ENCODE peak calls at places on chromosomes 1 and 21, in six cellular contexts. P is heart right ventricle, V is psoas muscle, L is ovary, J is kidney epithelial cell, O is astrocyte. T is an unnamed sample.

GRCh38 chr1:20731057-20731991 is 1.2 kb downstream of the SH2D5 start:
- DNase-seq in P (no peak), L (no peak), J (no peak), O (no peak), V (no peak), T (no peak)

GRCh38 chr1:64756770-64757169 is 11.9 kb downstream of the RAVER2 start:
- DNase-seq in J (no peak), L (no peak), P (no peak), V (no peak), O (no peak), T (no peak)

GRCh38 chr1:91685994-91686393 is 185.3 kb downstream of the CDC7 start:
- DNase-seq in V (no peak), L (no peak), P (no peak), O (no peak), J (no peak), T (no peak)

GRCh38 chr1:198007011-198007410 is 89.8 kb downstream of the LHX9 start:
- DNase-seq in L (no peak), J (no peak), P (no peak), O (no peak), V (no peak), T (no peak)

GRCh38 chr1:17045140-17045539 is 8.7 kb downstream of the SDHB start:
- DNase-seq in L (no peak), P (no peak), O (no peak), V (no peak), J (no peak), T (no peak)

GRCh38 chr1:204080163-204080903 is 7.4 kb downstream of the SOX13 start:
- DNase-seq in O (peak; percentile 76), L (peak; percentile 62), J (peak; percentile 87), V (peak; percentile 68), P (peak; percentile 63), T (peak; percentile 97)

GRCh38 chr21:34844033-34844923 is 175.5 kb downstream of the CLIC6 start:
- DNase-seq in O (no peak), L (no peak), J (no peak), P (peak; percentile 61), V (peak; percentile 78), T (peak; percentile 43)

GRCh38 chr1:9121891-9122409 is 7.0 kb downstream of the GPR157 start:
- DNase-seq in O (no peak), L (no peak), P (no peak), V (no peak), J (no peak), T (no peak)

GRCh38 chr1:51472349-51472748 is 46.7 kb downstream of the EPS15 start:
- DNase-seq in P (peak; percentile 22), J (no peak), L (no peak), V (no peak), O (peak; percentile 38), T (no peak)

GRCh38 chr1:41936107-41936506 is 17.4 kb upstream of the HIVEP3 start:
- DNase-seq in J (no peak), L (no peak), P (no peak), V (no peak), O (peak; percentile 67), T (no peak)

GRCh38 chr1:56190975-56191768 is 388.2 kb downstream of the PLPP3 start:
- DNase-seq in V (peak; percentile 30), L (no peak), J (no peak), P (no peak), O (peak; percentile 33), T (no peak)

GRCh38 chr1:158362501-158362900 is 8.8 kb downstream of the CD1E start:
- DNase-seq in O (no peak), L (no peak), P (no peak), V (no peak), J (no peak), T (no peak)

GRCh38 chr1:199747984-199748383 is 279.5 kb upstream of the NR5A2 start:
- DNase-seq in O (no peak), J (no peak), V (no peak), L (no peak), P (no peak), T (peak; percentile 27)

GRCh38 chr1:26055041-26055440 is 9.1 kb upstream of the SLC30A2 start:
- DNase-seq in P (no peak), L (no peak), J (no peak), V (no peak), O (no peak), T (no peak)

GRCh38 chr1:232905324-232906034 is 44.9 kb upstream of the NTPCR start:
- DNase-seq in L (no peak), V (no peak), J (no peak), O (no peak), P (peak; percentile 8), T (no peak)

GRCh38 chr1:230066466-230067404 is at the start of gene GALNT2:
- DNase-seq in L (peak; percentile 90), O (peak; percentile 63), P (peak; percentile 87), J (no peak), V (peak; percentile 91), T (peak; percentile 99)

GRCh38 chr1:150233359-150234308 is 2.3 kb downstream of the ANP32E start:
- DNase-seq in L (no peak), P (no peak), V (peak; percentile 34), J (no peak), O (no peak), T (no peak)

GRCh38 chr1:66752671-66753371 is 562 bp downstream of the DYNLT5 start:
- DNase-seq in V (no peak), O (no peak), L (no peak), J (no peak), P (no peak), T (no peak)

GRCh38 chr1:157377216-157377821 is 175.0 kb downstream of the FCRL5 start:
- DNase-seq in O (no peak), P (no peak), V (no peak), L (no peak), J (no peak), T (peak; percentile 58)

GRCh38 chr1:3422638-3423037 is 31.8 kb upstream of the ARHGEF16 start:
- DNase-seq in P (no peak), O (no peak), J (no peak), L (no peak), V (no peak), T (no peak)

GRCh38 chr1:155182052-155182550 is 8.5 kb downstream of the TRIM46 start:
- DNase-seq in J (no peak), O (no peak), L (peak; percentile 8), V (no peak), P (no peak), T (peak; percentile 27)

GRCh38 chr1:27884182-27884954 is 12.0 kb downstream of the THEMIS2 start:
- DNase-seq in O (no peak), L (no peak), P (no peak), V (no peak), J (no peak), T (no peak)

GRCh38 chr1:162774007-162774406 is 16.5 kb upstream of the HSD17B7 start:
- DNase-seq in P (no peak), V (no peak), J (no peak), L (no peak), O (no peak), T (no peak)

GRCh38 chr1:35883681-35884155 is 709 bp downstream of the AGO1 start:
- DNase-seq in O (no peak), L (peak; percentile 71), P (peak; percentile 40), V (peak; percentile 47), J (no peak), T (peak; percentile 95)

GRCh38 chr1:172398193-172398592 is 22.3 kb upstream of the C1orf105 start:
- DNase-seq in V (no peak), L (no peak), O (peak; percentile 49), P (no peak), J (no peak), T (no peak)

GRCh38 chr1:100147875-100148274 is 14.9 kb downstream of the TRMT13 start:
- DNase-seq in V (no peak), O (no peak), L (no peak), J (no peak), P (no peak), T (peak; percentile 20)

GRCh38 chr1:98077691-98078090 is 156.9 kb upstream of the DPYD start:
- DNase-seq in P (no peak), L (no peak), O (peak; percentile 9), J (no peak), V (no peak), T (no peak)

GRCh38 chr1:214135886-214136285 is 145.1 kb upstream of the SMYD2 start:
- DNase-seq in V (no peak), J (no peak), L (no peak), O (peak; percentile 60), P (no peak), T (peak; percentile 38)

GRCh38 chr1:86137458-86137857 is 19.1 kb downstream of the COL24A1 start:
- DNase-seq in J (peak; percentile 69), O (peak; percentile 98), P (no peak), V (no peak), L (no peak), T (no peak)

GRCh38 chr1:3230553-3230952 is 161.6 kb downstream of the PRDM16 start:
- DNase-seq in L (no peak), P (no peak), J (no peak), O (no peak), V (no peak), T (no peak)

GRCh38 chr1:151501474-151501873 is 9.7 kb upstream of the CGN start:
- DNase-seq in P (no peak), J (no peak), O (no peak), L (no peak), V (no peak), T (no peak)

GRCh38 chr21:24941316-24942185 is 665.7 kb downstream of the MRPL39 start:
- DNase-seq in P (no peak), V (no peak), J (no peak), O (peak; percentile 45), L (peak; percentile 24), T (peak; percentile 1)

GRCh38 chr1:205714190-205714905 is 34.0 kb upstream of the SLC45A3 start:
- DNase-seq in L (no peak), V (no peak), O (no peak), P (no peak), J (no peak), T (no peak)
- H3K36me3 ChIP-seq in L (no peaks in the 10 kb centered on the region), V (peaks cover 51% of the 10 kb centered on the region), O (peaks cover 58% of the 10 kb centered on the region), P (peaks cover 42% of the 10 kb centered on the region), J (peaks cover 2% of the 10 kb centered on the region), T (peaks cover 17% of the 10 kb centered on the region)

GRCh38 chr1:78255849-78256248 is 210.1 kb downstream of the GIPC2 start:
- DNase-seq in P (no peak), O (no peak), V (no peak), L (no peak), J (no peak), T (no peak)
- H3K27me3 ChIP-seq in P (no peaks in the 10 kb centered on the region), O (no peaks in the 10 kb centered on the region), V (no peaks in the 10 kb centered on the region), L (no peaks in the 10 kb centered on the region), J (no peaks in the 10 kb centered on the region), T (peaks cover 54% of the 10 kb centered on the region)

GRCh38 chr1:1599030-1599916 is 662 bp downstream of the FNDC10 start:
- DNase-seq in P (no peak), O (no peak), V (no peak), L (no peak), J (no peak), T (peak; percentile 94)
- H3K36me3 ChIP-seq in P (no peaks in the 10 kb centered on the region), O (no peaks in the 10 kb centered on the region), V (no peaks in the 10 kb centered on the region), L (no peaks in the 10 kb centered on the region), J (no peaks in the 10 kb centered on the region), T (no peaks in the 10 kb centered on the region)

DNA sequence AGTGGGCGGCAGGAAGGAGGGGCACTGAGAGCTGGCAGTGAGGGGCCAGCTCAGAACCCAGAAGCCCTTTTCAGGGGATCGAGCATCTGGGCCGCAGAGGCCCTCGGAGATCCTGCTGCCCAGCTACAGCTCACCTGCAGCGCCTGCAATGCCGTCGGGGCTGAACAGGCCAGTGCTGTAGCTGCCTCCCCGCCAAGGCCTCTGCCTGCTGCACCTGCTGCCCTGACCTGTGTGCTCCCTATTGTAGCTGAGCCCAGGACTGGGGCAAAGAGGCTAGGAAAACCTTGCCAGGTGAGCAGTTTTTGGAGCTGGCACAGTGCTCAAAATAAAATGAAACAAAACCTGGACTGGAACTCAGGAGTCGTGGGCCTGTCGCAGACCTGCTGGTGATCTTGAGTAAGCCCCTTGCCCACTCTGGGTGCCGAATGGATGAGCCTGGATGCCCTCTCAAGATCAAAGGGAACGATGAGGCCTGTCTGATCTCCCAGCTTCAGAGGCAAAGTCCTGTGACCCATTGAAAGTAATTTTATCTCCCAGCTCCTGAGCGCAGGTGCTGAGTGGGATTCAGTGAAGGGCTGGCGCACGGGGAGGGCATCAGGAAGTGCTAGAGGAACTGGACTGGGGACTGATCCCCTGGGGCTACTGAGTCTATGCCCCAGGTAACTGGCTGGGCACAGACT is 154.6 kb downstream of the FOXD2 start:
- DNase-seq in V (no peak), O (no peak), J (no peak), L (no peak), P (no peak), T (peak; percentile 49)
- H3K27me3 ChIP-seq in V (peaks cover 48% of the 10 kb centered on the region), O (peaks cover 21% of the 10 kb centered on the region), J (peaks cover 47% of the 10 kb centered on the region), L (no peaks in the 10 kb centered on the region), P (peaks cover 39% of the 10 kb centered on the region), T (peaks cover 35% of the 10 kb centered on the region)